ENCODE peak calls at places on chromosome 1, in ten cellular contexts. One of them, this sample, is unnamed. For H3K4me1, the result is how much of the 10 kb centered on the place peaks cover.

GRCh38 chr1:22652881-22653316 is at the start of gene C1QB:
- DNase-seq in transverse colon: peak
- DNase-seq in esophagus muscularis mucosa: no peak
- DNase-seq in heart left ventricle: peak
- DNase-seq in uterus: no peak
- DNase-seq in body of pancreas: peak
- DNase-seq in tibial nerve: peak
- DNase-seq in IMR-90: no peak
- DNase-seq in ovary: no peak
- DNase-seq in A549: no peak
- DNase-seq in this sample: peak

GRCh38 chr1:225888898-225889690 is at the start of gene LEFTY1:
- DNase-seq in transverse colon: peak
- DNase-seq in esophagus muscularis mucosa: no peak
- DNase-seq in heart left ventricle: no peak
- DNase-seq in uterus: no peak
- DNase-seq in body of pancreas: peak
- DNase-seq in tibial nerve: no peak
- DNase-seq in IMR-90: no peak
- DNase-seq in ovary: no peak
- DNase-seq in A549: no peak
- DNase-seq in this sample: no peak

GRCh38 chr1:11339346-11340247 is 66.6 kb downstream of the UBIAD1 start:
- DNase-seq in transverse colon: peak
- DNase-seq in esophagus muscularis mucosa: no peak
- DNase-seq in heart left ventricle: no peak
- DNase-seq in uterus: no peak
- DNase-seq in body of pancreas: peak
- DNase-seq in tibial nerve: no peak
- DNase-seq in IMR-90: no peak
- DNase-seq in ovary: no peak
- DNase-seq in A549: no peak
- DNase-seq in this sample: peak

GRCh38 chr1:240474133-240474614 is 137.8 kb downstream of the GREM2 start:
- DNase-seq in transverse colon: no peak
- DNase-seq in esophagus muscularis mucosa: no peak
- DNase-seq in heart left ventricle: no peak
- DNase-seq in uterus: no peak
- DNase-seq in body of pancreas: no peak
- DNase-seq in tibial nerve: no peak
- DNase-seq in IMR-90: peak
- DNase-seq in ovary: no peak
- DNase-seq in A549: no peak
- DNase-seq in this sample: no peak

GRCh38 chr1:167641786-167642500 is 11.9 kb downstream of the RCSD1 start:
- DNase-seq in transverse colon: no peak
- DNase-seq in esophagus muscularis mucosa: no peak
- DNase-seq in heart left ventricle: no peak
- DNase-seq in uterus: no peak
- DNase-seq in body of pancreas: no peak
- DNase-seq in tibial nerve: no peak
- DNase-seq in IMR-90: no peak
- DNase-seq in ovary: no peak
- DNase-seq in A549: no peak
- DNase-seq in this sample: no peak

GRCh38 chr1:239719642-239720258 is 333.4 kb downstream of the CHRM3 start:
- DNase-seq in transverse colon: peak
- DNase-seq in esophagus muscularis mucosa: no peak
- DNase-seq in heart left ventricle: no peak
- DNase-seq in uterus: no peak
- DNase-seq in body of pancreas: peak
- DNase-seq in tibial nerve: no peak
- DNase-seq in IMR-90: no peak
- DNase-seq in ovary: no peak
- DNase-seq in A549: no peak
- DNase-seq in this sample: no peak

GRCh38 chr1:146032613-146033219 is 11.2 kb upstream of the HJV start:
- DNase-seq in transverse colon: no peak
- DNase-seq in esophagus muscularis mucosa: no peak
- DNase-seq in heart left ventricle: no peak
- DNase-seq in uterus: no peak
- DNase-seq in body of pancreas: peak
- DNase-seq in tibial nerve: no peak
- DNase-seq in IMR-90: peak
- DNase-seq in ovary: no peak
- DNase-seq in A549: peak
- DNase-seq in this sample: no peak

GRCh38 chr1:16120940-16121410 is 34.9 kb downstream of the EPHA2 start:
- DNase-seq in transverse colon: no peak
- DNase-seq in esophagus muscularis mucosa: no peak
- DNase-seq in heart left ventricle: no peak
- DNase-seq in uterus: no peak
- DNase-seq in body of pancreas: peak
- DNase-seq in tibial nerve: no peak
- DNase-seq in IMR-90: no peak
- DNase-seq in ovary: no peak
- DNase-seq in A549: peak
- DNase-seq in this sample: no peak

GRCh38 chr1:156727914-156728598 is at the start of gene METTL25B:
- DNase-seq in transverse colon: peak
- DNase-seq in esophagus muscularis mucosa: peak
- DNase-seq in heart left ventricle: peak
- DNase-seq in uterus: peak
- DNase-seq in body of pancreas: peak
- DNase-seq in tibial nerve: peak
- DNase-seq in IMR-90: peak
- DNase-seq in ovary: peak
- DNase-seq in A549: peak
- DNase-seq in this sample: peak

GRCh38 chr1:15578921-15579682 is 5.7 kb downstream of the AGMAT start:
- DNase-seq in transverse colon: no peak
- DNase-seq in esophagus muscularis mucosa: no peak
- DNase-seq in heart left ventricle: no peak
- DNase-seq in uterus: no peak
- DNase-seq in body of pancreas: no peak
- DNase-seq in tibial nerve: no peak
- DNase-seq in IMR-90: no peak
- DNase-seq in ovary: no peak
- DNase-seq in A549: no peak
- DNase-seq in this sample: no peak

GRCh38 chr1:190619724-190620123 is 142.1 kb upstream of the BRINP3 start:
- DNase-seq in transverse colon: no peak
- DNase-seq in esophagus muscularis mucosa: no peak
- DNase-seq in heart left ventricle: no peak
- DNase-seq in uterus: no peak
- DNase-seq in body of pancreas: no peak
- DNase-seq in tibial nerve: no peak
- DNase-seq in IMR-90: peak
- DNase-seq in ovary: no peak
- DNase-seq in A549: no peak
- DNase-seq in this sample: no peak

GRCh38 chr1:8303141-8303540 is 14.8 kb upstream of the SLC45A1 start:
- DNase-seq in transverse colon: no peak
- DNase-seq in esophagus muscularis mucosa: no peak
- DNase-seq in heart left ventricle: no peak
- DNase-seq in uterus: no peak
- DNase-seq in body of pancreas: no peak
- DNase-seq in tibial nerve: no peak
- DNase-seq in IMR-90: peak
- DNase-seq in ovary: no peak
- DNase-seq in A549: no peak
- DNase-seq in this sample: no peak

GRCh38 chr1:167562697-167563096 is 9.1 kb upstream of the CREG1 start:
- DNase-seq in transverse colon: no peak
- DNase-seq in esophagus muscularis mucosa: no peak
- DNase-seq in heart left ventricle: no peak
- DNase-seq in uterus: no peak
- DNase-seq in body of pancreas: no peak
- DNase-seq in tibial nerve: no peak
- DNase-seq in IMR-90: peak
- DNase-seq in ovary: no peak
- DNase-seq in A549: no peak
- DNase-seq in this sample: no peak

GRCh38 chr1:224727851-224728250 is 111.7 kb downstream of the CNIH3 start:
- DNase-seq in transverse colon: no peak
- DNase-seq in esophagus muscularis mucosa: no peak
- DNase-seq in heart left ventricle: no peak
- DNase-seq in uterus: no peak
- DNase-seq in body of pancreas: no peak
- DNase-seq in tibial nerve: no peak
- DNase-seq in IMR-90: no peak
- DNase-seq in ovary: no peak
- DNase-seq in A549: no peak
- DNase-seq in this sample: no peak

DNA sequence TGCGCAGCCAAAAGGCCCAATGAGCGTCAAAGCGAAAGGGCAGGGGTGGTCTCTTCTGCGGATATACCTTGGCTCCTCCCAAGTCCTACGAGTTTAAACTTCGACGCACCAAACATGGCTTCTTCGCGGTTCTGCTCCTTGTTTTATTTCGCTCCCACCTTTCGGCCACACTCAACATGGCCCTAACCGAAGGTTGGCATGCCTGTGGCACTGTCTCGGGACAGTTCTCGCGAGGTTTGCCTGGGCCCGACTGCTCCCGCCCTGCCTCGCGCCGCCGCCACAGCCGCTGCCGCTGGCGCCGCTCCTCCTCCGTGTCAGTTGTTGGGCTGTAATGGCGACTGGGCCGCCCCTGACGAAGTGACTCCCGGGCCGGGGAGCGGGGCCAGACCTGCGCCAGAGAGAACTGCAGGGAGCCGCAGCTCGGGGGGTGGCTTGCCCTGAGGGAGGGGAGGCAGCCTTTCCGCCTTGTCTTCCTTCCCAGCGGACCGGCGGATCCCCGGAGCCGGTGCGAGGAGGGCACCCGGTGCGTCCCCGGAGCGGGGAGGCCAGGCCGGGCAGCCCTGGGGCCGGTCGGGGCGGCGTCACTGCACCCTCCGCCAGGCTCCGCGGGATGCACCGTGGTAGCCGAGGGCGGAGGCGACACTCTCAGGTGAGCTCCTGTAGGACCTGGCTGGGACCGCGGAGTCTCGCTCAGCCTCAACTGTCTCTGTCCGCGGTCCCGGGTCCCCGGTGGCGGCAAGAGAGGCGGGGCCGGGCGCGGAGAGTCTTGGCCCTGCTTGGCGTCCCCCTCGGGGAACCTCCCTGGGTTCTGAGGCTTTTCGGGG is at the start of gene CEP350:
- DNase-seq in transverse colon: peak
- DNase-seq in esophagus muscularis mucosa: peak
- DNase-seq in heart left ventricle: peak
- DNase-seq in uterus: peak
- DNase-seq in body of pancreas: peak
- DNase-seq in tibial nerve: peak
- DNase-seq in IMR-90: peak
- DNase-seq in ovary: peak
- DNase-seq in A549: peak
- DNase-seq in this sample: peak
- TF ChIP-seq POLR2A in transverse colon: peak
- TF ChIP-seq POLR2A in esophagus muscularis mucosa: no peak
- TF ChIP-seq POLR2A in heart left ventricle: peak
- TF ChIP-seq POLR2A in uterus: peak
- TF ChIP-seq POLR2A in body of pancreas: peak
- TF ChIP-seq POLR2A in tibial nerve: peak
- TF ChIP-seq POLR2A in IMR-90: peak
- TF ChIP-seq POLR2A in ovary: peak
- TF ChIP-seq POLR2A in A549: peak
- TF ChIP-seq POLR2A in this sample: peak

GRCh38 chr1:32333251-32333963 is 2.6 kb downstream of the MARCKSL1 start:
- DNase-seq in transverse colon: no peak
- DNase-seq in esophagus muscularis mucosa: no peak
- DNase-seq in heart left ventricle: no peak
- DNase-seq in uterus: no peak
- DNase-seq in body of pancreas: no peak
- DNase-seq in tibial nerve: no peak
- DNase-seq in IMR-90: no peak
- DNase-seq in ovary: no peak
- DNase-seq in A549: no peak
- DNase-seq in this sample: no peak
- H3K4me3 ChIP-seq in transverse colon: no peak
- H3K4me3 ChIP-seq in esophagus muscularis mucosa: no peak
- H3K4me3 ChIP-seq in heart left ventricle: no peak
- H3K4me3 ChIP-seq in uterus: no peak
- H3K4me3 ChIP-seq in body of pancreas: no peak
- H3K4me3 ChIP-seq in tibial nerve: no peak
- H3K4me3 ChIP-seq in IMR-90: no peak
- H3K4me3 ChIP-seq in ovary: no peak
- H3K4me3 ChIP-seq in A549: no peak
- H3K4me3 ChIP-seq in this sample: no peak

GRCh38 chr1:94299627-94300552 is 62.5 kb upstream of the ARHGAP29 start:
- DNase-seq in transverse colon: no peak
- DNase-seq in esophagus muscularis mucosa: peak
- DNase-seq in heart left ventricle: peak
- DNase-seq in uterus: no peak
- DNase-seq in body of pancreas: no peak
- DNase-seq in tibial nerve: no peak
- DNase-seq in IMR-90: peak
- DNase-seq in ovary: no peak
- DNase-seq in A549: no peak
- DNase-seq in this sample: no peak

GRCh38 chr1:94302960-94303359 is 65.6 kb upstream of the ARHGAP29 start:
- DNase-seq in transverse colon: no peak
- DNase-seq in esophagus muscularis mucosa: peak
- DNase-seq in heart left ventricle: no peak
- DNase-seq in uterus: no peak
- DNase-seq in body of pancreas: no peak
- DNase-seq in tibial nerve: no peak
- DNase-seq in IMR-90: no peak
- DNase-seq in ovary: no peak
- DNase-seq in A549: no peak
- DNase-seq in this sample: no peak

GRCh38 chr1:94302497-94302896 is 65.1 kb upstream of the ARHGAP29 start:
- DNase-seq in transverse colon: no peak
- DNase-seq in esophagus muscularis mucosa: peak
- DNase-seq in heart left ventricle: no peak
- DNase-seq in uterus: no peak
- DNase-seq in body of pancreas: no peak
- DNase-seq in tibial nerve: no peak
- DNase-seq in IMR-90: no peak
- DNase-seq in ovary: no peak
- DNase-seq in A549: no peak
- DNase-seq in this sample: no peak

GRCh38 chr1:94300731-94301130 is 63.3 kb upstream of the ARHGAP29 start:
- DNase-seq in transverse colon: no peak
- DNase-seq in esophagus muscularis mucosa: peak
- DNase-seq in heart left ventricle: no peak
- DNase-seq in uterus: no peak
- DNase-seq in body of pancreas: no peak
- DNase-seq in tibial nerve: no peak
- DNase-seq in IMR-90: no peak
- DNase-seq in ovary: no peak
- DNase-seq in A549: no peak
- DNase-seq in this sample: no peak

GRCh38 chr1:94301186-94301585 is 63.8 kb upstream of the ARHGAP29 start:
- DNase-seq in transverse colon: no peak
- DNase-seq in esophagus muscularis mucosa: peak
- DNase-seq in heart left ventricle: no peak
- DNase-seq in uterus: no peak
- DNase-seq in body of pancreas: no peak
- DNase-seq in tibial nerve: no peak
- DNase-seq in IMR-90: no peak
- DNase-seq in ovary: no peak
- DNase-seq in A549: no peak
- DNase-seq in this sample: no peak
- H3K4me1 ChIP-seq in transverse colon: under half
- H3K4me1 ChIP-seq in esophagus muscularis mucosa: under half
- H3K4me1 ChIP-seq in heart left ventricle: under half
- H3K4me1 ChIP-seq in uterus: under half
- H3K4me1 ChIP-seq in body of pancreas: under half
- H3K4me1 ChIP-seq in tibial nerve: under half
- H3K4me1 ChIP-seq in IMR-90: under half
- H3K4me1 ChIP-seq in ovary: under half
- H3K4me1 ChIP-seq in A549: under half
- H3K4me1 ChIP-seq in this sample: under half

GRCh38 chr1:248837794-248838356 is at the start of gene ZNF672:
- DNase-seq in transverse colon: peak
- DNase-seq in esophagus muscularis mucosa: peak
- DNase-seq in heart left ventricle: peak
- DNase-seq in uterus: peak
- DNase-seq in body of pancreas: peak
- DNase-seq in tibial nerve: peak
- DNase-seq in IMR-90: peak
- DNase-seq in ovary: peak
- DNase-seq in A549: peak
- DNase-seq in this sample: peak
- TF ChIP-seq POLR2A in transverse colon: peak
- TF ChIP-seq POLR2A in esophagus muscularis mucosa: peak
- TF ChIP-seq POLR2A in heart left ventricle: peak
- TF ChIP-seq POLR2A in uterus: peak
- TF ChIP-seq POLR2A in body of pancreas: peak
- TF ChIP-seq POLR2A in tibial nerve: no peak
- TF ChIP-seq POLR2A in IMR-90: no peak
- TF ChIP-seq POLR2A in ovary: peak
- TF ChIP-seq POLR2A in A549: peak
- TF ChIP-seq POLR2A in this sample: peak